ENCODE peak calls at places on chromosomes 7 and 10, in nine cellular contexts. E, Y, Q, A, G, W, N, M and F are unnamed samples.

GRCh38 chr7:50068026-50068425 is 25.0 kb downstream of the ZPBP start:
- DNase-seq in E (no peak), Y (peak; percentile 78), Q (peak; percentile 69), A (no peak), G (no peak), W (peak; percentile 31), N (no peak), M (no peak), F (no peak)

GRCh38 chr10:71244638-71245419 is 32.5 kb downstream of the UNC5B start:
- DNase-seq in E (no peak), Y (no peak), Q (no peak), A (no peak), G (no peak), W (no peak), N (peak; percentile 93), M (no peak), F (no peak)

GRCh38 chr10:12597800-12598750 is 248.7 kb downstream of the CAMK1D start:
- DNase-seq in E (no peak), Y (peak; percentile 94), Q (no peak), A (no peak), G (no peak), W (no peak), N (no peak), M (no peak), F (no peak)

GRCh38 chr7:128243273-128243672 is 2.2 kb downstream of the LEP start:
- DNase-seq in E (no peak), Y (no peak), Q (no peak), A (no peak), G (no peak), W (no peak), N (no peak), M (no peak), F (no peak)

GRCh38 chr7:6031567-6031966 is 391 bp downstream of the ANKRD61 start:
- DNase-seq in E (no peak), Y (no peak), Q (no peak), A (no peak), G (no peak), W (no peak), N (no peak), M (no peak), F (no peak)

GRCh38 chr7:127708788-127709187 is 56.8 kb downstream of the SND1 start:
- DNase-seq in E (peak; percentile 4), Y (peak; percentile 63), Q (peak; percentile 90), A (peak; percentile 79), G (peak; percentile 80), W (peak; percentile 54), N (peak; percentile 86), M (peak; percentile 21), F (peak; percentile 74)

GRCh38 chr10:87503892-87504291 is 801 bp upstream of the MINPP1 start:
- DNase-seq in E (no peak), Y (no peak), Q (no peak), A (no peak), G (no peak), W (no peak), N (peak; percentile 35), M (no peak), F (no peak)

GRCh38 chr10:13412894-13413293 is 64.8 kb upstream of the SEPHS1 start:
- DNase-seq in E (no peak), Y (no peak), Q (no peak), A (no peak), G (no peak), W (no peak), N (no peak), M (no peak), F (no peak)

GRCh38 chr10:79166312-79166721 is 97.6 kb downstream of the ZMIZ1 start:
- DNase-seq in E (no peak), Y (no peak), Q (no peak), A (no peak), G (no peak), W (no peak), N (no peak), M (no peak), F (no peak)

GRCh38 chr10:97426776-97427570 is 982 bp downstream of the PGAM1 start:
- DNase-seq in E (no peak), Y (no peak), Q (peak; percentile 29), A (no peak), G (no peak), W (no peak), N (no peak), M (no peak), F (no peak)

GRCh38 chr10:47040041-47040491 is 128.8 kb downstream of the PTPN20 start:
- DNase-seq in E (no peak), Y (no peak), Q (no peak), A (no peak), G (no peak), W (no peak), N (no peak), M (no peak), F (no peak)

GRCh38 chr7:158409120-158409519 is 178.5 kb downstream of the PTPRN2 start:
- DNase-seq in E (no peak), Y (no peak), Q (no peak), A (no peak), G (no peak), W (no peak), N (no peak), M (no peak), F (no peak)

GRCh38 chr10:29078919-29079318 is 210.0 kb upstream of the LYZL1 start:
- DNase-seq in E (no peak), Y (no peak), Q (no peak), A (no peak), G (no peak), W (no peak), N (no peak), M (no peak), F (no peak)

GRCh38 chr7:18345641-18346234 is 149.8 kb upstream of the HDAC9 start:
- DNase-seq in E (no peak), Y (peak; percentile 37), Q (peak; percentile 68), A (peak; percentile 50), G (peak; percentile 66), W (peak; percentile 46), N (peak; percentile 46), M (no peak), F (no peak)